ENCODE peak calls at places on chromosomes 13 and 19, in five cellular contexts. X is nephron progenitor cell; K is HFF-Myc; V is CD4-positive, alpha-beta T cell; N is fibroblast of the aortic adventitia. O is an unnamed sample.

GRCh38 chr13:98180092-98180491 is 3.0 kb upstream of the RNF113B start:
- DNase-seq in X (no peak), K (no peak), V (no peak), N (no peak), O (no peak)

GRCh38 chr19:48842744-48843162 is 6.5 kb upstream of the HSD17B14 start:
- DNase-seq in X (peak; percentile 70), K (no peak), V (peak; percentile 9), N (peak; percentile 71), O (no peak)

GRCh38 chr19:13077233-13077632 is 25.4 kb downstream of the LYL1 start:
- DNase-seq in X (no peak), K (no peak), V (no peak), N (no peak), O (no peak)

GRCh38 chr19:10368101-10368803 is 12.1 kb downstream of the TYK2 start:
- DNase-seq in X (no peak), K (no peak), V (no peak), N (no peak), O (no peak)

GRCh38 chr19:54803410-54803809 is at the start of gene KIR2DL4:
- DNase-seq in X (no peak), K (no peak), V (no peak), N (no peak), O (no peak)

GRCh38 chr19:3509566-3509989 is 3.5 kb downstream of the FZR1 start:
- DNase-seq in X (no peak), K (peak; percentile 35), V (no peak), N (peak; percentile 53), O (no peak)

GRCh38 chr19:17765069-17765618 is 13.9 kb downstream of the FCHO1 start:
- DNase-seq in X (no peak), K (no peak), V (no peak), N (no peak), O (no peak)

GRCh38 chr13:43006893-43007631 is 15.0 kb upstream of the EPSTI1 start:
- DNase-seq in X (no peak), K (no peak), V (no peak), N (peak; percentile 51), O (no peak)

GRCh38 chr13:35190241-35190640 is 248.2 kb downstream of the NBEA start:
- DNase-seq in X (no peak), K (peak; percentile 80), V (no peak), N (no peak), O (peak; percentile 89)

GRCh38 chr19:38737297-38737865 is 6.9 kb downstream of the CAPN12 start:
- DNase-seq in X (no peak), K (no peak), V (no peak), N (no peak), O (no peak)

GRCh38 chr19:867301-867793 is 7.9 kb downstream of the CFD start:
- DNase-seq in X (no peak), K (no peak), V (no peak), N (no peak), O (no peak)

GRCh38 chr19:14089412-14089661 is 1.2 kb downstream of the SAMD1 start:
- DNase-seq in X (no peak), K (no peak), V (no peak), N (peak; percentile 39), O (no peak)

GRCh38 chr19:53942001-53942786 is 20.5 kb upstream of the CACNG8 start:
- DNase-seq in X (peak; percentile 83), K (no peak), V (no peak), N (no peak), O (no peak)

GRCh38 chr19:10858204-10858828 is 10.1 kb downstream of the C19orf38 start:
- DNase-seq in X (peak; percentile 59), K (no peak), V (no peak), N (peak; percentile 32), O (no peak)

GRCh38 chr13:46124531-46124966 is 19.7 kb upstream of the CPB2 start:
- DNase-seq in X (no peak), K (no peak), V (no peak), N (no peak), O (no peak)

GRCh38 chr13:95246292-95247082 is 54.8 kb downstream of the ABCC4 start:
- DNase-seq in X (no peak), K (no peak), V (no peak), N (no peak), O (no peak)

GRCh38 chr19:56712609-56713008 is 41.1 kb upstream of the ZNF835 start:
- DNase-seq in X (no peak), K (no peak), V (no peak), N (no peak), O (no peak)

GRCh38 chr19:4567584-4568071 is 8.1 kb upstream of the SEMA6B start:
- DNase-seq in X (peak; percentile 84), K (no peak), V (peak; percentile 52), N (peak; percentile 61), O (no peak)

GRCh38 chr19:51144482-51145045 is 2.5 kb downstream of the SIGLEC7 start:
- DNase-seq in X (no peak), K (no peak), V (no peak), N (no peak), O (no peak)

GRCh38 chr19:35408284-35409171 is 37.7 kb downstream of the GPR42 start:
- DNase-seq in X (no peak), K (no peak), V (no peak), N (no peak), O (no peak)

GRCh38 chr13:27171830-27172494 is 351 bp upstream of the USP12 start:
- DNase-seq in X (peak; percentile 94), K (no peak), V (peak; percentile 96), N (peak; percentile 89), O (peak; percentile 89)

GRCh38 chr13:27170221-27170520 is 1.4 kb downstream of the USP12 start:
- DNase-seq in X (no peak), K (no peak), V (no peak), N (peak; percentile 72), O (no peak)

GRCh38 chr13:27170521-27171243 is 929 bp downstream of the USP12 start:
- DNase-seq in X (peak; percentile 82), K (no peak), V (peak; percentile 18), N (peak; percentile 36), O (no peak)

GRCh38 chr13:27172495-27172842 is 858 bp upstream of the USP12 start:
- DNase-seq in X (no peak), K (no peak), V (no peak), N (no peak), O (no peak)

GRCh38 chr13:27171244-27171829 is at the start of gene USP12:
- DNase-seq in X (peak; percentile 77), K (no peak), V (peak; percentile 41), N (no peak), O (no peak)
- TF ChIP-seq CTCF in X (no peak), K (no peak), V (no peak), N (peak; percentile 20), O (no peak)

DNA sequence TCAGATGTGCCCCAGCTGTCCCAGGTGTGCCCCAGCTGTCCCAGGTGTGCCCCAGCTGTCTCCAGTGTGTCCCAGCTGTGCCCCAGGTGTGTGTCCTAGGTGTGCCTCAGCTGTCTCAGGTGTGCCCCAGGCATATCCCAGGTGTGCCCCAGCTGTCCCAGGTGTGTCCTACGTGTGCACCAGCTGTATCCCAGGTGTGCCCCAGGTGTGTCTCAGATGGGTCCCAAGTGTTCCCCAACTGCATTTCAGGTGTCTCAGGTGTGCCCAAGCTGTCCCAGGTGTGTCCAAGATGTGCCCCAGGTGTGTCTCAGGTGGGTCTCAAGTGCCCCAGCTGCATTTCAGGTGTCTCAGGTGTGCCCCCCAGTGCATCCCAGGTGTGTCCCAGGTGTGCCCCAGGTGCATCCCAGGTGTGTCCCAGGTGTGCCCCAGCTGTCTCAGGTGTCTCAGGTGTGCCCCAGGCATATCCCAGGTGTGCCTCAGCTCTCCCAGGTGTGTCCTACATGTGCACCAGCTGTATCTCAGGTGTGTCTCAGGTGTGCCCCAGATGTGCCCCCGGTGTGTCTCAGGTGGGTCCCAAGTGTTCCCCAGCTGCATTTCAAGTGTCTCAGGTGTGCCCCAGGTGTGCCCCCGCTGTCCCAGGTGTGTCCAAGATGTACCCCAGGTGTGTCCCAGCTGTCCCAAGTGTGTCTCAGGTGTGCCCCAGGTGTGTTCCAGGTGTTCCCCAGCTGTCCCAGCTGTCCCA is 1.3 kb upstream of the GRK1 start:
- DNase-seq in X (no peak), K (no peak), V (no peak), N (no peak), O (no peak)
- TF ChIP-seq CTCF in X (no peak), K (no peak), V (no peak), N (no peak), O (no peak)

DNA sequence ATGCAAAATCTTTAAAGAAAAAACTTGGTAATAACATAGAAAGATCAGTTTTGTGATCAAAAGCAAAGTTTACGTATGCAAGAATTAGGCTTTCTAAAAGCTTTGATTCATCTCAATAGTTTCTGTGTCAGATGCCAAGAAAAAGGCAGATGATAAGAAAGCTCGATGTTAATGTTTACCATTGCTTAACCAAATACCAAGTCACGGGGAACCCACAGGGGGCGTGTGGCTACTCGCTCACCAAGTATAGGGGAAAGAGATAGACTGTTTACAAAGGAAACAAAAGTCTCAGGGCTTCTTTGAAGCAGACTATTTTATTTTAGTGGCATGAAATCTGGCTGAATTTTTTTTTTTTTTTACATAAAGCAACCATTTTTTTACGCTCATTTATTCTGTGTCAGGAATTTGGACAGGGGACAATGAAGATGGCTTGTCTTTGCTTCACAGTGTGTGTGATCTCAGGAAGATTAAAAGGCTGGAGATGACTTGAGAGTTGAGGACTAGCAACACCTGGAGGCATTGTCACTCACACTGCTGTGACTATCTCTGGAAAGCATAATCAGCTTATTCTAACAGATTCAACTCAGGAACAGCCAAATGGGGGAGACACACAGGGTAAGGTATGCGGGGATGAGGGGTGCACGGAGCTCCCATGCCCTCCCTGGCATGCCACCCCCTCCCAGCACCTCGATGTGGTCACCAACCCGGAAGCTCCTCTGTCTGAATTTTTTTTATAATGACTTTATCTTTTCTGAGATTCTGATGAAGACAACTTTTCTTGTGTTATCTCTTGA is 24.9 kb downstream of the RCBTB1 start:
- DNase-seq in X (no peak), K (no peak), V (no peak), N (peak; percentile 26), O (peak; percentile 24)
- TF ChIP-seq CTCF in X (no peak), K (no peak), V (no peak), N (no peak), O (peak; percentile 12)

GRCh38 chr19:49889038-49889686 is 7.5 kb downstream of the IL4I1 start:
- DNase-seq in X (no peak), K (no peak), V (no peak), N (no peak), O (no peak)

GRCh38 chr19:49888478-49888901 is 8.2 kb downstream of the IL4I1 start:
- DNase-seq in X (no peak), K (no peak), V (no peak), N (no peak), O (no peak)

GRCh38 chr19:49890349-49891311 is 6.1 kb downstream of the IL4I1 start:
- DNase-seq in X (peak; percentile 85), K (no peak), V (peak; percentile 71), N (no peak), O (no peak)

GRCh38 chr19:49891393-49891792 is 5.3 kb downstream of the IL4I1 start:
- DNase-seq in X (no peak), K (no peak), V (no peak), N (no peak), O (no peak)

DNA sequence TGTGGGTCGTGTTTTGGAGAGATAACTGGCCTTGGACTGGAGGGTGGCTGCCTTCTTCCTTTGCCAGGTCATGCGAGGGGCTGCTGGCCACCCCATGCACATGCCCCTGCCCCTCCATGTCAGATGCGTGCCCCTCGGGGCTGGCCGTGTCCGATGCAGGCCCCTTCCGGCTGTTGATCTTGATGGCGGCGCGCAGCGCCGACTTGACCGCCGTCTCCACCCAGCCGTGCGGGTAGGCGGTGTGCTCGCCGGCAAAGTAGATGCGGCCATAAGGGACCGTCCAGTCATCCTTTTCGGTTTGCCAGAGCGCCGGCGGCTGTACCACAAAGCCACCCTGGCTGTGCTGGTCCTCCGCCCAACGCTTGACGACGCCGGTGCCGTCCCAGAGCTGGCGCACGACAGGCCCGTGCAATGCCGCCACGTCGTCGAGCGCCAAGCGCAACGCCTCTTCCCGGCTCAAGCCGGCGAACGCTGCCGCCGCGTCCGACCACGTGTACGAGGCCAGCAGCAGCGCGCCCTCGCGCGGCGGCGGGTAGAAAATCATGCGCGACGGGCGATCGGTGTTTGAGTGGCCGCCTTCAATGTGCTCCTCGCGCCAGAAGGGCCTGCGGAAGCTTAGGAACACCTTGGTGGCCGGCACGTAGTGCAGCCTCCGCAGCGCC is 6.9 kb downstream of the IL4I1 start:
- DNase-seq in X (peak; percentile 74), K (no peak), V (peak; percentile 75), N (peak; percentile 63), O (no peak)
- TF ChIP-seq CTCF in X (peak; percentile 71), K (peak; percentile 66), V (peak; percentile 91), N (peak; percentile 64), O (peak; percentile 64)